ENCODE peak calls at places on chromosomes 5 and 9, in seven cellular contexts. X is H1, R is ovary, C is sigmoid colon, F is tibial nerve, D is A549, P is suprapubic skin. H is an unnamed sample.

GRCh38 chr5:15737882-15738677 is 238.1 kb downstream of the FBXL7 start:
- DNase-seq in X (no peak), R (no peak), C (no peak), F (no peak), D (no peak), P (no peak), H (no peak)

GRCh38 chr5:155270737-155271136 is 257.2 kb downstream of the KIF4B start:
- DNase-seq in X (no peak), R (no peak), C (no peak), F (no peak), D (no peak), P (no peak), H (no peak)

GRCh38 chr5:67012241-67012640 is 184.4 kb downstream of the CD180 start:
- DNase-seq in X (no peak), R (no peak), C (no peak), F (no peak), D (no peak), P (no peak), H (no peak)

GRCh38 chr9:109311731-109312130 is 9.1 kb downstream of the EPB41L4B start:
- DNase-seq in X (no peak), R (no peak), C (no peak), F (no peak), D (no peak), P (no peak), H (no peak)

GRCh38 chr5:19855031-19855430 is 133.0 kb downstream of the CDH18 start:
- DNase-seq in X (no peak), R (no peak), C (no peak), F (no peak), D (no peak), P (no peak), H (no peak)

GRCh38 chr5:81038495-81038894 is 78.3 kb downstream of the RASGRF2 start:
- DNase-seq in X (no peak), R (no peak), C (no peak), F (no peak), D (no peak), P (no peak), H (no peak)

GRCh38 chr5:164054461-164054860 is 549.0 kb downstream of the MAT2B start:
- DNase-seq in X (no peak), R (no peak), C (no peak), F (no peak), D (no peak), P (no peak), H (no peak)

GRCh38 chr9:107989544-107989943 is 500.0 kb upstream of the KLF4 start:
- DNase-seq in X (no peak), R (peak; percentile 30), C (peak; percentile 68), F (no peak), D (no peak), P (no peak), H (no peak)

GRCh38 chr9:2727966-2728613 is 10.8 kb downstream of the KCNV2 start:
- DNase-seq in X (no peak), R (peak; percentile 78), C (no peak), F (no peak), D (peak; percentile 69), P (no peak), H (no peak)

GRCh38 chr5:30502277-30502676 is 691.2 kb upstream of the CDH6 start:
- DNase-seq in X (no peak), R (no peak), C (no peak), F (no peak), D (no peak), P (no peak), H (no peak)

DNA sequence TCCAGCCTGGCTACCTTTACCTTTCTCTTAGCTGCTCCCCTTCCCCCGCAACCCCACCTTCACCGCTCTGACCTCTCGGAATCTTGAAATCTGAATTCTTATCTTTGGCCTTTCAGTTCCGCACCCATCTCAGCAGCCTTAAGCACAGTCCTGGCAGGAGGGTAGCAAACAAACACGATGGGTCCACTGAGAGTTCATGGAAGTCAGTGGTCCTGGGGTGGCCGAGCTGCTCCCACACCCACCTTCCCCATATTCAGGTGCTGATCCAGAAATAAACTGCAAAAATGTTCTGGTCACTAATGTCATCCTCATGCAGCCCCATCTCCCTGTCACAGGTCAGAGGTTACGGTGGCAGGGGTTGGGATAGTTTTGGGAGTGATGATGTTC is 59.6 kb upstream of the TBC1D2 start:
- DNase-seq in X (no peak), R (no peak), C (no peak), F (no peak), D (no peak), P (no peak), H (no peak)
- H3K27ac ChIP-seq in X (no peak overlapping the region), R (no peak overlapping the region), C (no peak overlapping the region), F (no peak overlapping the region), D (no peak overlapping the region), P (no peak overlapping the region), H (no peak overlapping the region)

DNA sequence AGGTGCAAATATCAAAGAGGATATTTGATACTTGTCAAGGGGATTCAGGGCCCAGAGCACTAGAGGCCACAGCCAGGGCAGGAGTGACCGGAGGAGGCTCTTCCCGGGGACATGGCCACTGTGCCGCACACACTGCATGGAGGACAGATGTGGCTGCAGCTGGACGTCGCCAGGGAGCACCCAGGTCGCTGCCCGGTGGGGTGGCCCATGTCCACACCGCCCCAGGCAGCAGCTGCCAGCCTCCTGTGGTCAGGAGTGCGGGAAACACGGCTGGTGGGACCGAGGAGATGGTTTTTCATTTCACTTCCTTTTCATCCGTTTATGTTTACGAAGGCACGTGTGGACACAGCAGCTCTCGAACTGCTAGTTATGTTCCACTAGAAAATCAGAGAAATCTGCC is 15.1 kb downstream of the SEC16A start:
- DNase-seq in X (no peak), R (no peak), C (no peak), F (no peak), D (no peak), P (no peak), H (no peak)
- H3K4me3 ChIP-seq in X (no peak overlapping the region), R (no peak overlapping the region), C (no peak overlapping the region), F (no peak overlapping the region), D (no peak overlapping the region), P (no peak overlapping the region), H (no peak overlapping the region)

GRCh38 chr5:88380332-88380731 is 111.7 kb upstream of the TMEM161B start:
- DNase-seq in X (no peak), R (no peak), C (no peak), F (no peak), D (no peak), P (no peak), H (no peak)

GRCh38 chr5:88388476-88389170 is 120.0 kb upstream of the TMEM161B start:
- DNase-seq in X (peak; percentile 54), R (no peak), C (no peak), F (no peak), D (no peak), P (no peak), H (no peak)

GRCh38 chr5:88390007-88390385 is 121.4 kb upstream of the TMEM161B start:
- DNase-seq in X (no peak), R (no peak), C (no peak), F (no peak), D (no peak), P (no peak), H (no peak)

GRCh38 chr5:88389248-88390006 is 120.8 kb upstream of the TMEM161B start:
- DNase-seq in X (no peak), R (no peak), C (no peak), F (no peak), D (no peak), P (no peak), H (no peak)

GRCh38 chr5:88384901-88385300 is 116.3 kb upstream of the TMEM161B start:
- DNase-seq in X (no peak), R (no peak), C (no peak), F (no peak), D (no peak), P (no peak), H (no peak)
- TF ChIP-seq EP300 in X (no peak), R (no peak), C (no peak), F (no peak), D (no peak), P (no peak), H (no peak)

DNA sequence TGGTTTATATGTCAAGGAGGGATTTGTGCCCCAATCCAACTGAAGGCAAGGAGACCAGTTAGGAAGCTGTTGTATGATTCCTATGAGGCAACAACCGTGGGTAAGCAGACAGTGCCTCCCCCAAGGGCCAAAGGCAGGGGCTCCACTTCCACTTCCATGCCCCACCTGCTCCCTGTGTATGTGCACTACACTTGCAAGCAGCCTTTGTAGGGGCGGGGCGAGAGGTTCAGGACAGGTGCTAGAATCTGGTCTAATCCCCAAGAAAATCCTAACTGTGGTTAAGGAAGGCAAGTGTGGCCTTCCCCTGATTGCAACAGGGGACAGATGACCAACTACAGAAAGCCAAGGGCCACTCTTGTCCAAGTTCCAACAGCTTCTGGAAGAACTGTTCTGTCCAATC is 41.7 kb downstream of the B4GALT1 start:
- DNase-seq in X (no peak), R (no peak), C (peak; percentile 53), F (no peak), D (no peak), P (no peak), H (no peak)
- H3K27ac ChIP-seq in X (no peak overlapping the region), R (no peak overlapping the region), C (no peak overlapping the region), F (no peak overlapping the region), D (no peak overlapping the region), P (no peak overlapping the region), H (no peak overlapping the region)

DNA sequence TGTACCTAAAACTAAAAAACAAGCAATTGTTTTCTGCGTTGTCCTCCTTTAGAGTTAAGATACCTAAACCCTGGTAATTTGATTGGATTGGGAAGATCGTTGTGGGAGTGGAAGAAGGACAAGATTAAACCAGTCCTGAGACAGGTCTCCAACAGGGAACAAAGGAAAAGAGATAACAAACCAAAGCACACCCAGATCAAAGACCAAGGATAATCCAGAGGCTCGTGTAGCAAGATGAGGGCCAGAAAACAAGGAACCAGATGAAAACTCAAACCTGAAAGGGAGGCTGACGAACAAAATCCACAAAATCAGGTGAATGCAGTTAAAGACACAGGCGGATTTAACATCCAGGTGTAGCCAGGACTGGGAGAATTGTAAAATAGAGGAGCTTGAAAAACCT is 618.1 kb downstream of the SLCO4C1 start:
- DNase-seq in X (no peak), R (no peak), C (no peak), F (no peak), D (no peak), P (no peak), H (no peak)
- H3K4me3 ChIP-seq in X (no peak overlapping the region), R (no peak overlapping the region), C (no peak overlapping the region), F (no peak overlapping the region), D (no peak overlapping the region), P (no peak overlapping the region), H (no peak overlapping the region)

GRCh38 chr5:71586941-71587708 is at the start of gene MCCC2:
- DNase-seq in X (peak; percentile 98), R (peak; percentile 96), C (peak; percentile 98), F (peak; percentile 97), D (peak; percentile 97), P (peak; percentile 99), H (peak; percentile 98)
- TF ChIP-seq EP300 in X (peak; percentile 19), R (no peak), C (no peak), F (peak; percentile 88), D (no peak), P (no peak), H (no peak)

GRCh38 chr9:84926793-84927192 is 257.3 kb downstream of the NTRK2 start:
- DNase-seq in X (no peak), R (no peak), C (no peak), F (no peak), D (no peak), P (no peak), H (no peak)
- H3K27ac ChIP-seq in X (no peak overlapping the region), R (no peak overlapping the region), C (no peak overlapping the region), F (no peak overlapping the region), D (no peak overlapping the region), P (no peak overlapping the region), H (no peak overlapping the region)

H was measured in transverse colon.